ENCODE peak calls at places on chromosomes 16 and 17, in seven cellular contexts. V is right atrium auricular region, E is nephron progenitor cell, Y is substantia nigra, Z is uterus, A is GM23338, D is ascending aorta. W is an unnamed sample.
A peak's percentile ranks its signal among the peaks of the same experiment; 100 is the strongest.

GRCh38 chr17:82602986-82603385 is 45.3 kb downstream of the WDR45B start:
- DNase-seq in V (no peak), E (no peak), Y (no peak), Z (no peak), A (no peak), D (no peak), W (no peak)

GRCh38 chr16:68287276-68288251 is 23.2 kb downstream of the SLC7A6OS start:
- DNase-seq in V (peak; percentile 79), E (no peak), Y (no peak), Z (peak; percentile 48), A (no peak), D (peak; percentile 92), W (no peak)

GRCh38 chr17:33140413-33141099 is 148.9 kb downstream of the SPACA3 start:
- DNase-seq in V (no peak), E (no peak), Y (no peak), Z (no peak), A (no peak), D (no peak), W (no peak)

GRCh38 chr17:350706-351435 is 1.7 kb downstream of the RPH3AL start:
- DNase-seq in V (peak; percentile 91), E (no peak), Y (peak; percentile 26), Z (peak; percentile 85), A (peak; percentile 38), D (peak; percentile 84), W (peak; percentile 59)

GRCh38 chr16:76386784-76387183 is 109.6 kb downstream of the CNTNAP4 start:
- DNase-seq in V (no peak), E (no peak), Y (no peak), Z (no peak), A (no peak), D (no peak), W (no peak)

GRCh38 chr17:28335959-28336871 is 654 bp downstream of the TNFAIP1 start:
- DNase-seq in V (peak; percentile 89), E (peak; percentile 60), Y (no peak), Z (peak; percentile 61), A (peak; percentile 94), D (peak; percentile 83), W (peak; percentile 9)

GRCh38 chr17:1304522-1304921 is 25.1 kb downstream of the TRARG1 start:
- DNase-seq in V (no peak), E (no peak), Y (no peak), Z (no peak), A (no peak), D (no peak), W (no peak)

GRCh38 chr17:77666881-77667395 is 291.6 kb upstream of the TNRC6C start:
- DNase-seq in V (no peak), E (no peak), Y (no peak), Z (no peak), A (no peak), D (no peak), W (no peak)

GRCh38 chr17:77312061-77312684 is 171.4 kb downstream of the SEC14L1 start:
- DNase-seq in V (no peak), E (no peak), Y (no peak), Z (no peak), A (no peak), D (no peak), W (no peak)

GRCh38 chr17:12530126-12530525 is 135.6 kb upstream of the MYOCD start:
- DNase-seq in V (no peak), E (no peak), Y (no peak), Z (no peak), A (no peak), D (no peak), W (no peak)

GRCh38 chr17:77330602-77331081 is 189.9 kb downstream of the SEC14L1 start:
- DNase-seq in V (peak; percentile 50), E (no peak), Y (no peak), Z (no peak), A (no peak), D (peak; percentile 61), W (no peak)

GRCh38 chr16:31696968-31697743 is 169.5 kb downstream of the AHSP start:
- DNase-seq in V (no peak), E (no peak), Y (no peak), Z (no peak), A (peak; percentile 73), D (no peak), W (no peak)